ENCODE peak calls at places on chromosomes 2 and 18, in four cellular contexts. I is H1, O is GM12878, A is SK-N-SH. T is an unnamed sample.

GRCh38 chr2:233418052-233418760 is 63.9 kb downstream of the DGKD start:
- DNase-seq in I (peak), O (no peak), A (no peak), T (no peak)

GRCh38 chr2:187826023-187826422 is 271.8 kb upstream of the TFPI start:
- DNase-seq in I (no peak), O (no peak), A (peak), T (no peak)

GRCh38 chr2:27954771-27955384 is 64.3 kb downstream of the BABAM2 start:
- DNase-seq in I (no peak), O (peak), A (no peak), T (no peak)

GRCh38 chr2:150885774-150886386 is 375.8 kb downstream of the RBM43 start:
- DNase-seq in I (no peak), O (no peak), A (peak), T (no peak)

GRCh38 chr18:60684843-60685513 is 312.4 kb upstream of the MC4R start:
- DNase-seq in I (no peak), O (no peak), A (peak), T (peak)

GRCh38 chr18:69538849-69539248 is 138.2 kb downstream of the DOK6 start:
- DNase-seq in I (no peak), O (no peak), A (peak), T (no peak)

GRCh38 chr2:6452702-6453481 is 412.8 kb downstream of the CMPK2 start:
- DNase-seq in I (no peak), O (no peak), A (no peak), T (no peak)

GRCh38 chr2:70099270-70099669 is 12.0 kb downstream of the PCBP1 start:
- DNase-seq in I (no peak), O (no peak), A (no peak), T (no peak)

GRCh38 chr18:62852851-62853250 is 137.5 kb downstream of the PHLPP1 start:
- DNase-seq in I (no peak), O (no peak), A (no peak), T (no peak)

GRCh38 chr2:63663013-63663864 is 74.5 kb downstream of the MDH1 start:
- DNase-seq in I (no peak), O (no peak), A (no peak), T (no peak)

DNA sequence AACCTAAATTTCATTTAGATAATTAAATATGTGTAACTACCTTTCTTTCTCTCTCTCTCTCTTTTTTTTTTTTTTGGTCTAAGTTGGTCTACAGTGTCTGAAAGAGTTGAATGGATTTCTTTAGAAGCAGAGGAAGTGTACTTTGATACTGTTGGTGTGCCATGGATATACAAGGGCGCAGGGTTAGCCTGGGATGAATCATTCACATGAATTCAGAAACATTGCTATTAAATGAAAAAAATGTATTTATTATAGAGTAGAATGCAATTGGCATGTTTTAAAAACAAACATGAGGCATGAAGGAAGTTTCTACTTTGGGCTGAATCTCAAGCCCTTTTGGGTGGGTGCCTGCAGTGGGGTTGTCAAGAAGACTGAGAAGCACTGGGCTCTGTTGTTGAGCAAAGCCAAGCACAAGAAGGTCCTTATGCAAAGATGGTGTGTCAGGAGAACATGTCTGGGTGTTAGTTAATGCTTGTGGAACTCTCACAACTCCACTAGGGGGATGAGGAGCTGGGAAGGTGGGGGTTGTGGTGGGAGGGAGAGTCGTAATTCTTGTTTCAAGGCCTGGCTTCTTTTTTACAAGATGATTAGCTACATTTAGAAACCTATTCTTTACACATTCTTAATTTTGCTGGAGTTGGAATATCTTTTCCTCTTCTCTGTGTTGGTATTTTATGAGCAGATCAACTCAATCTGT is 57.9 kb downstream of the LYPD6 start:
- DNase-seq in I (no peak), O (no peak), A (peak), T (peak)
- TF ChIP-seq NRF1 in I (no peak), O (no peak), A (no peak), T (no peak)

DNA sequence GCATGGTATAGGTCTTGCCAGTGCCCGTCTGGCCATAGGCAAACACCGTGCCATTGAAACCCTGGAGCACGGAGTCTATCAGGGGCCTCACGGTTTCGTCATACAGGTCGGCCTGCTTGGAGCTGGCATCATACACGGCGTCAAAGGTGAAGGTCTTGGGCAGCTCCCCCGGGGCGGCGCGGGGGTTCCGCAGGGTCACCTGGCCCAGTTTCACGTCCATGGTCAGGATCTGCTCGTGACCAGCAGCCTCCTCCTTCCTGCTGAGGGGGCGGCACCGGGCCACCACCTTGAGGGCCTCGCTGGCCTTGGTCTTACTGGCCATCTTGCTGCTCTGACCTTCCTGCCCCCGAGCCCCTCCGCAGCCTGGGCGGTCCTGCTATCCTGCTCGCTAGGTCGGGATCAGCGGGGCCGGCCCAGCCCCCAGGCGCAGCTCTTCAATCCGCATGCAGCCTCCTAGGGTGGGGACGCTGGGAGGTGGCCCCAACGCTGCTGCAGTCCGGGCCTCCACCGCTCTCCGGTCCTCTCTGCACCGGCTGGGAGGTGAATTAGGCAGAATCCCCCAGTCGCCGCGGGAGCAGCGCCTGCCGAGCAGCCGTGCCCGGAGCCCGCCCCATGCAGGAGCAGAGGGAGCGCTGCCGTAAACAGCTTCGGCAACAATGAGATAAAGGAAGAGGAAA is 563 bp downstream of the KIF3C start:
- DNase-seq in I (peak), O (no peak), A (peak), T (no peak)
- TF ChIP-seq NRF1 in I (no peak), O (no peak), A (no peak), T (peak)

DNA sequence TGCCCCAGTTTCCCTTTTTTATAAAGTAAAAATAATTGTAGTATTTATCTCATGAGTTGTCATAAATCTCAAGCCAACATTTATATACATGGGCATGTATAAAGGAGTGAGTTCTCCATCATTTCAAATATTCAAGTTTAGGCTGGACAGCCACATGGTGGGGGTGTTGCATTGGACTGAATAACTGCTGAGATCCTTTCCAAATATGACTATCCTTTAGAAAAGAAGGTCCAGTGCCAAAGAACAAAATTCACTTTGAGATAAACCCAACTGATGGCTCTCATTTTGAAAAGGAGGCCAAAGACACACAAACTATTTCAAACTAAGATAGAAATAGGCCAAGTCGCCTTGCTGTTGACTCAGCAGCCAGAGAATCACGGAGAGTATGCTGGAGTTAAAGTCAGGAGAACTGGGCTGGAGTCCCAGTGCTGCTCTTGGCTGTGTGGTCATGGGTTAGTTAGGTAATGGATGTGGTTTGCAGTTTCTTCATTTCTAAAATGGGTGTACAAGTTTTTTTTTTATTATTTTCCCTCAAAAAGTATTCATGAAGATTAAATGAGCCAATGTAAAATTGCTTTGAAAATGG is 204.4 kb upstream of the LRATD1 start:
- DNase-seq in I (no peak), O (no peak), A (no peak), T (no peak)
- TF ChIP-seq NRF1 in I (no peak), O (no peak), A (no peak), T (no peak)

GRCh38 chr2:171084128-171084527 is 76.6 kb downstream of the TLK1 start:
- DNase-seq in I (no peak), O (no peak), A (no peak), T (no peak)

GRCh38 chr2:171088057-171088834 is 72.4 kb downstream of the TLK1 start:
- DNase-seq in I (no peak), O (no peak), A (no peak), T (no peak)

GRCh38 chr2:171089489-171089888 is 71.2 kb downstream of the TLK1 start:
- DNase-seq in I (no peak), O (no peak), A (no peak), T (no peak)

GRCh38 chr2:171086352-171087290 is 74.1 kb downstream of the TLK1 start:
- DNase-seq in I (no peak), O (peak), A (peak), T (peak)

DNA sequence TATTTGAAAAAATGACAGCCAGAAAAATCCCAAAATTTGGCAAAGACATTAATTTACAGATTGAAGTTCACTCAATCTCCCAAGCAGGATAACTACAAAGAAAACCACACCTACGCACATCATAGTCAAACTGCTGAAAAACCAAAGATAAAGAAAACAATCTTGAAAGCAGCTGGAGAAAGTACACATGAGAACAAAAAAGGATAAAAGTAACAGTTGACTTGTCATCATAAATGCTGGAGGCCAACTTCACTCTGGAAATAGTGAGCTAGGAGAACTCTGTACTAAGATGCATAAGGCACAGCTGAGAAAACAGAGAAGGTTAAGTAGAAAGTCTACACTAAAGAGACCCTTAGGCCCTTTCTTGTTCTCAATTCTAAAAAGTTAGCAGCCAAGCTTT is 73.1 kb downstream of the TLK1 start:
- DNase-seq in I (no peak), O (no peak), A (no peak), T (no peak)
- TF ChIP-seq NRF1 in I (no peak), O (no peak), A (no peak), T (no peak)

GRCh38 chr2:189179607-189179979 is at the start of gene COL5A2:
- DNase-seq in I (no peak), O (no peak), A (no peak), T (no peak)
- TF ChIP-seq NRF1 in I (no peak), O (no peak), A (no peak), T (no peak)

GRCh38 chr2:134683561-134684112 is 35.2 kb downstream of the TMEM163 start:
- DNase-seq in I (no peak), O (peak), A (no peak), T (peak)
- TF ChIP-seq NRF1 in I (no peak), O (no peak), A (no peak), T (no peak)

GRCh38 chr2:159863761-159864160 is 65.8 kb upstream of the CD302 start:
- DNase-seq in I (no peak), O (no peak), A (no peak), T (no peak)

GRCh38 chr2:159872353-159872752 is 74.3 kb upstream of the CD302 start:
- DNase-seq in I (no peak), O (no peak), A (no peak), T (no peak)

GRCh38 chr2:159873136-159873728 is 75.2 kb upstream of the CD302 start:
- DNase-seq in I (no peak), O (no peak), A (no peak), T (peak)

GRCh38 chr2:159867557-159868330 is 69.7 kb upstream of the CD302 start:
- DNase-seq in I (no peak), O (no peak), A (no peak), T (no peak)
- TF ChIP-seq NRF1 in I (no peak), O (no peak), A (no peak), T (no peak)

GRCh38 chr2:147636888-147637270 is 207.9 kb upstream of the ACVR2A start:
- DNase-seq in I (no peak), O (no peak), A (no peak), T (no peak)

GRCh38 chr2:147639891-147640290 is 204.9 kb upstream of the ACVR2A start:
- DNase-seq in I (no peak), O (peak), A (no peak), T (no peak)

GRCh38 chr2:147632193-147632592 is 212.6 kb upstream of the ACVR2A start:
- DNase-seq in I (no peak), O (no peak), A (no peak), T (no peak)

GRCh38 chr2:147634801-147635200 is 210.0 kb upstream of the ACVR2A start:
- DNase-seq in I (no peak), O (no peak), A (no peak), T (no peak)

DNA sequence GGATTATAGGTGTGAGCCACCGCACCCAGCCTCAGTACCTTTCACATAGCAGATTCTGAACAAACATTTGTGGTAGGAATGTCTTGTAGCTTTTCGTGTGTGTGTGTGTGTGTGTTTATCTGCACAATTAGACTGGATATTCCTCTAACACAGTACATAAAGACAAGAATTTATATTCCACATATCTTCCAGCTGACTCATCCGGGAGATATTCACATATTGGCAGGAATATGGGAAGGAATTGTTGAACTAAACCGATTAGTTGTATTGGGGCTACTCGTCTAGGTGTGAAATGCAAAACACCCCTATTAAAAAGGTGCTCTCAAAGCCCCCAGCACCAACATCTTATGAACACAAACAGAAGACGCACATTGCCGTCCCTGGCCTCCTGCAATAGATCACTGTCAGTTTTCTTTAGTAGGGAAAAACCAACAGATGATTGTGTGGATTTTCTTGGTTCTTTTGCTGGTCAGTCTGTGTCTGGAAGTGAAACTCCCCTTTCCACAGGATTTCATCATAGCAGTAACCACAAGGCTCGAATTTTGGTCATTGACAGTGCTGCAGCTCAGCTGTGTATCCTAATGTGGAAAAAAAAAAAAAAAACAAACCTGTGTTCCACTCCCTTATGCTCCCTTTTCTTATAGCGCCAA is 208.5 kb upstream of the ACVR2A start:
- DNase-seq in I (no peak), O (no peak), A (no peak), T (no peak)
- TF ChIP-seq NRF1 in I (no peak), O (no peak), A (no peak), T (no peak)

DNA sequence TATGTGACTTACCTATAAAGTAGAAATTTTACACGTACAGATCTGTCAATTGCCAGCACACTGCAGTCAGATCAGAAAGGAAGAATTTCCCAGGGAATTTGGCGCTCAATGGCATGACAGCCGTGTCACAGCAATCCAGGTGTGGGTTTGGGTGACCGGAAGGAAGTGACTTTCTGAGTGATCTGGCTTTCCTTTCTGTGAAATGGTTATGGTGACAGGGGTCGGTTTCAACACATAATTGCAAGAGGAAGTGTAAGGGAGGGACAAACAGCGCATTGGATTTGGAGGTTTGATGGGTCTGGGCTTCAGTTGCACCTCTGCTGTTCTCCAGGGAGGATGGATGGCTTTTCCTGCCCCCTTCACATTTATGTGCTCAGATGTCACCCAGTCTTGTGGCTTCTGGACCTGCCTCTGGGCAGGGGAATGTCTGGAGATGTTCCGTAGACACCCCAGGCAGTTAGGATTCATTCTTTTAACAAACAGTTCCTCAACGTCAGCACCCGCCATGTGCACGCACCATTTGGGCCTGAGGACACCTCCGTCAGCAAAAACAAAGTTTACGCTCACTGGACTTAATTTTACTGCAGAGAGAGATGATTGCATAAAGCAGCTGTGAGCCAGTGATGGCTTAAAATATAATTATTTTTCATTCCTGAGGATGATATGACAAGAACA is 37.1 kb downstream of the MBP start:
- DNase-seq in I (no peak), O (no peak), A (no peak), T (no peak)
- TF ChIP-seq NRF1 in I (no peak), O (no peak), A (no peak), T (no peak)

GRCh38 chr2:190805126-190805525 is 75.5 kb upstream of the GLS start:
- DNase-seq in I (no peak), O (no peak), A (no peak), T (no peak)

GRCh38 chr2:190802810-190803209 is 77.8 kb upstream of the GLS start:
- DNase-seq in I (no peak), O (no peak), A (no peak), T (no peak)

GRCh38 chr2:190804182-190804795 is 76.3 kb upstream of the GLS start:
- DNase-seq in I (no peak), O (no peak), A (no peak), T (peak)

GRCh38 chr2:190800528-190800927 is 80.1 kb upstream of the GLS start:
- DNase-seq in I (no peak), O (no peak), A (no peak), T (no peak)

DNA sequence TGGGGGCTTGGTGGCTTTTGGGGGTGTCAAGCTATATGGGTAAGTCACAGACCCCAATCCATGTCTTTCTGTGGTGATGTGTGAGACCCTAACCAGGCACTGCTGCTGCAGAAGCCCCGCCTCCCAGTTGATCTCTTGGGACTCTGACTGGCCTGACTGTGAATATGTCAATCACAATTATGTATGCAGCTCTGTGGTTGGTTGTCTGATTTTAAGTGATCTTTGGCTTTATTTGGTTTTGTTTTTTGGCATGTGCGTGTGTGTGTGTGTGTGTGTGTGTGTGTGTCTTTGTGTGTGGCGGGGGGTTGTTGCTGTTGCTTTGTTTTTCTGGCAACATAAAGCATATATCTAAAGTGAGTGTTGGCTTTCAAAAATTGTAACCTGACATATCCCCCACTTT is 78.5 kb upstream of the GLS start:
- DNase-seq in I (no peak), O (no peak), A (no peak), T (no peak)
- TF ChIP-seq NRF1 in I (no peak), O (no peak), A (no peak), T (no peak)